ENCODE peak calls at places on chromosomes 11 and 22, in ten cellular contexts. S, H, C, L, O, P, E, B, Q and I are unnamed samples.
A peak's percentile ranks its signal among the peaks of the same experiment; 100 is the strongest.

GRCh38 chr11:92340839-92341238 is 116.2 kb downstream of the FAT3 start:
- DNase-seq in S (no peak), H (peak; percentile 45), C (no peak), L (peak; percentile 2), O (no peak), P (no peak), E (no peak), B (peak; percentile 6), Q (no peak), I (peak; percentile 56)

GRCh38 chr22:30432520-30432919 is 7.0 kb downstream of the MTFP1 start:
- DNase-seq in S (no peak), H (no peak), C (no peak), L (no peak), O (no peak), P (no peak), E (no peak), B (no peak), Q (no peak), I (no peak)

GRCh38 chr22:27628891-27629631 is 172.5 kb downstream of the MN1 start:
- DNase-seq in S (no peak), H (no peak), C (no peak), L (no peak), O (no peak), P (no peak), E (no peak), B (no peak), Q (no peak), I (no peak)

GRCh38 chr11:10486161-10486840 is 31.2 kb downstream of the AMPD3 start:
- DNase-seq in S (no peak), H (no peak), C (no peak), L (no peak), O (no peak), P (no peak), E (no peak), B (no peak), Q (peak; percentile 40), I (peak; percentile 4)

GRCh38 chr11:133964946-133965632 is 8.3 kb upstream of the IGSF9B start:
- DNase-seq in S (no peak), H (peak; percentile 50), C (no peak), L (no peak), O (peak; percentile 47), P (no peak), E (no peak), B (no peak), Q (no peak), I (no peak)

GRCh38 chr11:104713366-104713765 is 184.9 kb downstream of the CASP12 start:
- DNase-seq in S (no peak), H (no peak), C (no peak), L (peak; percentile 59), O (no peak), P (no peak), E (no peak), B (no peak), Q (no peak), I (no peak)

GRCh38 chr11:117909611-117910382 is 19.4 kb downstream of the TMPRSS13 start:
- DNase-seq in S (no peak), H (no peak), C (no peak), L (no peak), O (peak; percentile 15), P (no peak), E (peak; percentile 82), B (no peak), Q (peak; percentile 57), I (peak; percentile 89)

GRCh38 chr11:45145421-45146071 is 893 bp upstream of the PRDM11 start:
- DNase-seq in S (peak; percentile 72), H (no peak), C (peak; percentile 31), L (peak; percentile 35), O (peak; percentile 50), P (no peak), E (no peak), B (no peak), Q (peak; percentile 68), I (peak; percentile 74)

GRCh38 chr11:41446107-41446506 is 13.3 kb downstream of the LRRC4C start:
- DNase-seq in S (no peak), H (no peak), C (no peak), L (no peak), O (no peak), P (no peak), E (no peak), B (no peak), Q (no peak), I (no peak)

GRCh38 chr11:17927643-17928343 is 85.1 kb downstream of the SERGEF start:
- DNase-seq in S (peak; percentile 82), H (no peak), C (no peak), L (peak; percentile 85), O (peak; percentile 27), P (no peak), E (no peak), B (no peak), Q (no peak), I (no peak)

DNA sequence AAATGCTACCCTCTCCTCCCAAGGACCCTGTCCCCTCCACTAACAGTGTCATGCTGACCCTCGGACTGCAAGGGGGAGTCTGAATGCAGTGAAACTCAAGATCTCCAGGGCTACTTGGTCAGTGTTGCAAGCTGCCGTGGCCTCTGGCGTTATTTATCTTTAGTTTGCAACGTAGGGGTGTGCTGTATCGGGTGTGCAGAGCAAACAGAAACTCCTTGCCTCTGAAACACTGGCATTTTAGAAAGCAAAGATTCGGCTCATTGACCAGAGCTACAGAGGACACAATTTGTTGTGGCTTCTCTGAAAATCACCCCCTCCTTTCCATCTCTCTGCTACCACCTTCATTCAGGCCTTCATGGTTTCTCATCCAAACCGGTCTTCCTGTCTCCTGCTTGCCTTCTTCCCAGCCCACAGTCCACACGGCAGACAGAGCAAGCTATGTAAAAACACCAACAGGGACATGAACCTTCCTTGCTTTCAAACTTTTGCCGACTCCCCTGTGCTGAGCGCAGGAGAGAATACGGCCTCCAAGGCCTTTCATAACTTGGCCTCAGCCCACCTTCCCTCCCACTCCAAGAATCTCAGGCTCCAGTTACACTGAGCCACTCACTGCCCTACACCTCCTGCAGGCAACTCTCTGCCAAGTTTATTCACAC is 14.9 kb downstream of the FZD4 start:
- DNase-seq in S (no peak), H (no peak), C (peak; percentile 57), L (peak; percentile 83), O (peak; percentile 76), P (peak; percentile 65), E (no peak), B (peak; percentile 74), Q (no peak), I (peak; percentile 86)
- H3K4me3 ChIP-seq in S (peak overlapping the region; percentile 47), H (no peak overlapping the region), C (peak overlapping the region; percentile 25), L (no peak overlapping the region), O (no peak overlapping the region), P (peak overlapping the region; percentile 13), E (no peak overlapping the region), B (peak overlapping the region; percentile 71), Q (peak overlapping the region; percentile 4), I (no peak overlapping the region)

GRCh38 chr11:93737904-93738612 is 3.2 kb downstream of the TAF1D start:
- DNase-seq in S (no peak), H (no peak), C (no peak), L (peak; percentile 18), O (no peak), P (no peak), E (no peak), B (no peak), Q (no peak), I (no peak)

GRCh38 chr11:93734427-93735222 is 6.7 kb downstream of the TAF1D start:
- DNase-seq in S (no peak), H (no peak), C (no peak), L (no peak), O (no peak), P (no peak), E (no peak), B (no peak), Q (no peak), I (no peak)

GRCh38 chr11:93733474-93733873 is 7.8 kb downstream of the TAF1D start:
- DNase-seq in S (no peak), H (no peak), C (no peak), L (no peak), O (no peak), P (no peak), E (no peak), B (no peak), Q (no peak), I (no peak)

GRCh38 chr11:93736129-93736528 is 5.2 kb downstream of the TAF1D start:
- DNase-seq in S (no peak), H (no peak), C (no peak), L (peak; percentile 63), O (no peak), P (no peak), E (no peak), B (no peak), Q (no peak), I (no peak)

DNA sequence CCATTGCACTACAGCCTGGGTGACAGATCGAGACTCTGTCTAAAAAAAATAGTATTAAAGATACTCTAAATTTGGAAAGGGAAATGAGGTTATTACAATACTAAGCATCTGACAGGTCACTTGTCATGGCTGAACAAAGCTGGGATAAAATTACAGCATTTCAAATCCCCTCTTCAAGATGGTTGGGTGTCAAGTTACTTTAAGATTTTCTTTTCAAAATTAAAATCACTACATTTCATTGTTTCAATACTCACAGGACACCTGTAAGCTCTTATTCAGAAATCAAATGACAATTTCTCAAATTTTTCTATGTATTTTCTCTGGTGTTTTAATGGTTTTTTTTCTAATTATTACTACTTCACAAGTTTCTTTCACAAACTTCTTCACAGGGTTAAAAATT is 5.7 kb downstream of the TAF1D start:
- DNase-seq in S (no peak), H (no peak), C (no peak), L (no peak), O (no peak), P (no peak), E (no peak), B (no peak), Q (no peak), I (no peak)
- TF ChIP-seq POLR2A in S (no peak), H (no peak), C (no peak), L (no peak), O (no peak), P (no peak), E (no peak), B (no peak), Q (no peak), I (no peak)

GRCh38 chr11:65279713-65280459 is 18.1 kb downstream of the POLA2 start:
- DNase-seq in S (no peak), H (peak; percentile 84), C (peak; percentile 38), L (peak; percentile 99), O (peak; percentile 62), P (no peak), E (no peak), B (peak; percentile 24), Q (peak; percentile 64), I (no peak)
- H3K4me3 ChIP-seq in S (no peak overlapping the region), H (no peak overlapping the region), C (no peak overlapping the region), L (no peak overlapping the region), O (no peak overlapping the region), P (no peak overlapping the region), E (no peak overlapping the region), B (no peak overlapping the region), Q (no peak overlapping the region), I (no peak overlapping the region)

DNA sequence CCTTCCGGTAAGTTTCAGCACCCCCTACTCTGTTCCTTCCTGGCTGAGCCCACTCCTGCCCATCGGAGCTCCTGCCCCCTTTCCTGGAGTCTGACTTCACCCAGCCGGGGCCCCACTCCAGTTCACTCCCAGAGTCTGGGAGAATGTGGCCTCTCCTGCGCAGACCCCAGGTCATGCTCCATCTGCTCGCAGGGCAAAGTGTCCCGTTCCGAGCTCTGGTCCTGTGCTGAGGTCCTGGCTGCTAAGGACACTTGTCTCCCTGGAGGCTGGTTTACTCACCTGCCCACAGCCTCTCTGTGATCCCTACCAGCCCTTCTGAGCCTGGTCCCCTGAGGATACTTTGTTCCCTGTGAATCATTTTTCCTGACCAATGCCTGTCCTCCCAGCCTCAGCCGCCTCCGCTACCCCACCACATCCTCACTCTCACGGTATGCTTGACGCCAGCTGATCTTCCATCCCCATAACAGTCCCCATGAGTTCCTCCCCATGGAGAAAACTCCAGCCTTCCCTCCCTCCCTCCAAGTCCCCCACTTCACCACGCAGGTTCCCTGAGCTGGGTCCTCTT is 526 bp downstream of the IFITM10 start:
- DNase-seq in S (no peak), H (no peak), C (no peak), L (peak; percentile 78), O (no peak), P (no peak), E (peak; percentile 73), B (no peak), Q (no peak), I (no peak)
- TF ChIP-seq POLR2A in S (no peak), H (no peak), C (no peak), L (peak; percentile 24), O (no peak), P (no peak), E (no peak), B (no peak), Q (no peak), I (no peak)